ENCODE peak calls at places on chromosomes 5 and 9, in eight cellular contexts. One of them, this sample, is unnamed.

GRCh38 chr9:37952731-37953130 is 48.8 kb upstream of the SLC25A51 start:
- DNase-seq in spleen: no peak
- DNase-seq in esophagus muscularis mucosa: no peak
- DNase-seq in transverse colon: no peak
- DNase-seq in K562: no peak
- DNase-seq in SK-N-SH: no peak
- DNase-seq in HepG2: no peak
- DNase-seq in Panc1: no peak
- DNase-seq in this sample: no peak

GRCh38 chr5:142512680-142513042 is 173.2 kb downstream of the FGF1 start:
- DNase-seq in esophagus muscularis mucosa: no peak
- DNase-seq in Panc1: peak
- DNase-seq in SK-N-SH: no peak
- DNase-seq in HepG2: peak
- DNase-seq in K562: no peak
- DNase-seq in spleen: no peak
- DNase-seq in transverse colon: no peak
- DNase-seq in this sample: no peak

GRCh38 chr9:74783408-74783807 is 104.3 kb downstream of the TRPM6 start:
- DNase-seq in K562: no peak
- DNase-seq in Panc1: no peak
- DNase-seq in HepG2: no peak
- DNase-seq in SK-N-SH: no peak
- DNase-seq in esophagus muscularis mucosa: no peak
- DNase-seq in spleen: no peak
- DNase-seq in transverse colon: no peak
- DNase-seq in this sample: no peak

GRCh38 chr9:75850459-75851200 is 39.8 kb upstream of the PCSK5 start:
- DNase-seq in esophagus muscularis mucosa: peak
- DNase-seq in K562: no peak
- DNase-seq in Panc1: no peak
- DNase-seq in SK-N-SH: no peak
- DNase-seq in transverse colon: no peak
- DNase-seq in spleen: no peak
- DNase-seq in HepG2: no peak
- DNase-seq in this sample: no peak

GRCh38 chr9:19102181-19102630 is 498 bp downstream of the HAUS6 start:
- DNase-seq in transverse colon: peak
- DNase-seq in spleen: peak
- DNase-seq in Panc1: no peak
- DNase-seq in esophagus muscularis mucosa: no peak
- DNase-seq in HepG2: peak
- DNase-seq in K562: peak
- DNase-seq in SK-N-SH: peak
- DNase-seq in this sample: no peak

GRCh38 chr5:64207978-64208377 is 42.3 kb downstream of the RNF180 start:
- DNase-seq in transverse colon: no peak
- DNase-seq in esophagus muscularis mucosa: no peak
- DNase-seq in spleen: no peak
- DNase-seq in HepG2: peak
- DNase-seq in SK-N-SH: no peak
- DNase-seq in Panc1: no peak
- DNase-seq in K562: peak
- DNase-seq in this sample: no peak

GRCh38 chr9:77707696-77708095 is 59.6 kb upstream of the GNA14 start:
- DNase-seq in SK-N-SH: no peak
- DNase-seq in esophagus muscularis mucosa: no peak
- DNase-seq in spleen: no peak
- DNase-seq in HepG2: peak
- DNase-seq in Panc1: peak
- DNase-seq in transverse colon: peak
- DNase-seq in K562: no peak
- DNase-seq in this sample: no peak

GRCh38 chr5:147727200-147727599 is 55.3 kb downstream of the JAKMIP2 start:
- DNase-seq in spleen: no peak
- DNase-seq in SK-N-SH: no peak
- DNase-seq in Panc1: no peak
- DNase-seq in esophagus muscularis mucosa: no peak
- DNase-seq in HepG2: no peak
- DNase-seq in transverse colon: no peak
- DNase-seq in K562: no peak
- DNase-seq in this sample: no peak

GRCh38 chr9:38380230-38380871 is 12.2 kb upstream of the ALDH1B1 start:
- DNase-seq in HepG2: peak
- DNase-seq in spleen: no peak
- DNase-seq in esophagus muscularis mucosa: no peak
- DNase-seq in transverse colon: no peak
- DNase-seq in K562: no peak
- DNase-seq in SK-N-SH: no peak
- DNase-seq in Panc1: no peak
- DNase-seq in this sample: no peak

GRCh38 chr5:77649776-77650175 is 11.3 kb upstream of the OTP start:
- DNase-seq in Panc1: no peak
- DNase-seq in K562: no peak
- DNase-seq in SK-N-SH: no peak
- DNase-seq in esophagus muscularis mucosa: peak
- DNase-seq in spleen: no peak
- DNase-seq in HepG2: no peak
- DNase-seq in transverse colon: no peak
- DNase-seq in this sample: peak

GRCh38 chr5:7754997-7755596 is 95.8 kb downstream of the CFAP90 start:
- DNase-seq in Panc1: peak
- DNase-seq in SK-N-SH: peak
- DNase-seq in K562: peak
- DNase-seq in transverse colon: peak
- DNase-seq in HepG2: peak
- DNase-seq in spleen: no peak
- DNase-seq in esophagus muscularis mucosa: no peak
- DNase-seq in this sample: no peak

GRCh38 chr9:132648685-132649084 is 21.1 kb downstream of the DDX31 start:
- DNase-seq in transverse colon: no peak
- DNase-seq in SK-N-SH: no peak
- DNase-seq in Panc1: no peak
- DNase-seq in K562: no peak
- DNase-seq in esophagus muscularis mucosa: no peak
- DNase-seq in HepG2: no peak
- DNase-seq in spleen: no peak
- DNase-seq in this sample: no peak

GRCh38 chr9:112433715-112434392 is 52.8 kb upstream of the KIAA1958 start:
- DNase-seq in spleen: no peak
- DNase-seq in Panc1: no peak
- DNase-seq in HepG2: no peak
- DNase-seq in SK-N-SH: no peak
- DNase-seq in K562: no peak
- DNase-seq in transverse colon: no peak
- DNase-seq in esophagus muscularis mucosa: no peak
- DNase-seq in this sample: no peak

GRCh38 chr5:100668511-100668910 is 133.3 kb downstream of the FAM174A start:
- DNase-seq in K562: no peak
- DNase-seq in transverse colon: no peak
- DNase-seq in SK-N-SH: no peak
- DNase-seq in esophagus muscularis mucosa: no peak
- DNase-seq in HepG2: no peak
- DNase-seq in Panc1: no peak
- DNase-seq in spleen: no peak
- DNase-seq in this sample: no peak

GRCh38 chr9:94156549-94157407 is 72.5 kb downstream of the PTPDC1 start:
- DNase-seq in spleen: no peak
- DNase-seq in HepG2: peak
- DNase-seq in Panc1: no peak
- DNase-seq in SK-N-SH: no peak
- DNase-seq in esophagus muscularis mucosa: peak
- DNase-seq in transverse colon: peak
- DNase-seq in K562: peak
- DNase-seq in this sample: no peak

DNA sequence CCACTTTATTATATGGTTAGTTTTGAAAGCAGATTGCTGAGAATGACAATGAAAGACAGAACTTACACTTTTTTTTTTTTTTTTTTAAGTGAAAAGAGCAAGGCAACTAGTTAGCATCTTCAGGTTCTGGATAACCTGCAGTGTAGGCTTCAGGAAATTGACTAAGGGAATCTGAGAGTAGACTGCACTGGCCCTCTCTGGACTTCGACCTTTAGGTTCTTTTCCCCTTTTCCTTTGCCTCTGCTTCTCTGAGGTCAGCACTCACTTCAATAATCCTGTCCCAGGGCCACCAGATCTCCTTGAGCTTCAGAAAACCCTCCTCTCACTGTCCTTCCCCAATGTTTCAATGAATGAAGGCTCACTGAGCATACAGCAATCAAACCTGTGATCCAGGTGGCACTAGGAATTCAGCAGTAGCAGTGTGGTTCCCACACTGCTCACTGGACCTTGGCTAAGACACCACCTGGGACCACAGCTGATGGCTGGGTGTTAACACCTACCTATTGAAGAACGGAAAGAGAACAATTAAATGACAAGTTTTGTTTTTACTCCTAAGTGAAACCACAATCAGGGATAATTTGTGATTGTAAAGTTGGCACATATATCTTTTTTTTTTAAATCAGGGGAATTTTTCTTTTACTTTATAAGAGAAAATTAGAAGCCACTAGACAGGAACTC is 85.8 kb upstream of the IL6ST start:
- DNase-seq in spleen: no peak
- DNase-seq in K562: no peak
- DNase-seq in SK-N-SH: no peak
- DNase-seq in transverse colon: no peak
- DNase-seq in esophagus muscularis mucosa: no peak
- DNase-seq in HepG2: no peak
- DNase-seq in Panc1: no peak
- DNase-seq in this sample: no peak
- H3K27ac ChIP-seq in spleen: no peak
- H3K27ac ChIP-seq in K562: no peak
- H3K27ac ChIP-seq in SK-N-SH: no peak
- H3K27ac ChIP-seq in transverse colon: no peak
- H3K27ac ChIP-seq in esophagus muscularis mucosa: no peak
- H3K27ac ChIP-seq in HepG2: no peak
- H3K27ac ChIP-seq in Panc1: peak
- H3K27ac ChIP-seq in this sample: peak

GRCh38 chr9:96383165-96383939 is at the start of gene SLC35D2:
- DNase-seq in esophagus muscularis mucosa: no peak
- DNase-seq in transverse colon: peak
- DNase-seq in Panc1: no peak
- DNase-seq in HepG2: peak
- DNase-seq in spleen: peak
- DNase-seq in SK-N-SH: peak
- DNase-seq in K562: peak
- DNase-seq in this sample: no peak
- TF ChIP-seq POLR2AphosphoS5 in esophagus muscularis mucosa: peak
- TF ChIP-seq POLR2AphosphoS5 in transverse colon: no peak
- TF ChIP-seq POLR2AphosphoS5 in Panc1: peak
- TF ChIP-seq POLR2AphosphoS5 in HepG2: peak
- TF ChIP-seq POLR2AphosphoS5 in spleen: peak
- TF ChIP-seq POLR2AphosphoS5 in SK-N-SH: peak
- TF ChIP-seq POLR2AphosphoS5 in K562: no peak
- TF ChIP-seq POLR2AphosphoS5 in this sample: no peak

GRCh38 chr9:68706579-68707201 is 1.6 kb downstream of the PIP5K1B start:
- DNase-seq in Panc1: no peak
- DNase-seq in transverse colon: peak
- DNase-seq in spleen: no peak
- DNase-seq in esophagus muscularis mucosa: peak
- DNase-seq in HepG2: no peak
- DNase-seq in SK-N-SH: no peak
- DNase-seq in K562: no peak
- DNase-seq in this sample: no peak
- H3K27ac ChIP-seq in Panc1: no peak
- H3K27ac ChIP-seq in transverse colon: peak
- H3K27ac ChIP-seq in spleen: no peak
- H3K27ac ChIP-seq in esophagus muscularis mucosa: no peak
- H3K27ac ChIP-seq in HepG2: peak
- H3K27ac ChIP-seq in SK-N-SH: no peak
- H3K27ac ChIP-seq in K562: no peak
- H3K27ac ChIP-seq in this sample: no peak

DNA sequence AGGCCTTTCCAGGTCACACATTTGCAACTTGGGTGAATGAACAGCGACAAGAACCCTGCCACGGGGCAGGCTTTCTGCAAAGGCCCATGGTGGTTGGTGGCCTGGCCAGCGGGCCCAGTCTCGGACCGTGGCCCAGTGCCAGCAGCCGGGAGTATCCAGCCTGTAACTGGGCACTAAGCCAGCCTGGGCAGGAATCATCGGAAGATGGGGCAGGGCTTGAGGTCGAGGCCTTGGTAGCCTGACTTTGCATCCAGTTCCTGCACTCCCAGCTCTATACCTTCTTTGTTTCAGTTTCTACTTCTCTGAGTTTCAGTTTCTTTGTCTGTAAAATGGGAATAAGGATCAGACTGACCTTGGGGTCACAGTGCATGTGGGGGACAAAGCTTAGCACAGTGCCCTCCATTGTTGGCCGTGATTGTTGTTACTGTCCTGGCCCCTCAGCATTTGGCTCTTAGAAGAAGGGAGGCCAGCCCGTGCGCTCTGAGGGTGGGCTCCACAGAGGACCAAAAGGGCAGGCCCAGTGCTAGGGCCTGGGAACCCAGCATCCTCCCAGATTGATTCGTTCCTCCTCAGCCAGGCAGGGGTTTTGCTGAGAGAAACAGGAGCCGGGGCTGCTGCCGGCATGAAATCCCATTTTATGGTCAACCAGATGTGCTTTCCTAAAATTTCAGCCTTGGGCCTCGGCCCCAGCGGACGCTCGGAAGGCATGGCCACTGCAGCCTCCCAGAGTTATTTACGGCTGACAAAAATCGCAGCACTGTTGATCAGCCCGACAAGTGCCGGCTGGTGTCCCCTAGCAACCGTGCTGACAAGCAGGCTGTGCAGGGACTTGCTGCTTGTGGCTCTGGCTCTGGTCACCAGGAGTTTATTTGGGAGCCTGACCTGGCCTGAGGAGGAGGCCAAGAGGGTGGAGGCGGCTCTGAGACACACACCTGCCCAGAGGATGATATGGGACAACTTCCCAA is 43.6 kb downstream of the JADE2 start:
- DNase-seq in Panc1: no peak
- DNase-seq in K562: no peak
- DNase-seq in SK-N-SH: peak
- DNase-seq in esophagus muscularis mucosa: no peak
- DNase-seq in HepG2: no peak
- DNase-seq in spleen: peak
- DNase-seq in transverse colon: peak
- DNase-seq in this sample: no peak
- TF ChIP-seq POLR2AphosphoS5 in Panc1: no peak
- TF ChIP-seq POLR2AphosphoS5 in K562: no peak
- TF ChIP-seq POLR2AphosphoS5 in SK-N-SH: no peak
- TF ChIP-seq POLR2AphosphoS5 in esophagus muscularis mucosa: peak
- TF ChIP-seq POLR2AphosphoS5 in HepG2: no peak
- TF ChIP-seq POLR2AphosphoS5 in spleen: peak
- TF ChIP-seq POLR2AphosphoS5 in transverse colon: no peak
- TF ChIP-seq POLR2AphosphoS5 in this sample: peak

This sample was measured in vagina.